ENCODE peak calls at places on chromosomes 13 and 19, in six cellular contexts. One of them, this sample, is unnamed.
A peak's percentile ranks its signal among the peaks of the same experiment; 100 is the strongest.

GRCh38 chr13:97328222-97328790 is 105.7 kb upstream of the RAP2A start:
- DNase-seq in H1: peak; percentile 71
- DNase-seq in bronchial epithelial cell: peak; percentile 32
- DNase-seq in astrocyte: peak; percentile 84
- DNase-seq in lower lobe of right lung: no peak
- DNase-seq in adrenal gland: no peak
- DNase-seq in this sample: peak; percentile 48

GRCh38 chr13:49635599-49636433 is 7.5 kb downstream of the ARL11 start:
- DNase-seq in bronchial epithelial cell: peak; percentile 53
- DNase-seq in astrocyte: peak; percentile 59
- DNase-seq in adrenal gland: peak; percentile 67
- DNase-seq in lower lobe of right lung: no peak
- DNase-seq in H1: peak; percentile 33
- DNase-seq in this sample: no peak

GRCh38 chr13:105634059-105634458 is 901.4 kb downstream of the EFNB2 start:
- DNase-seq in bronchial epithelial cell: peak; percentile 7
- DNase-seq in adrenal gland: no peak
- DNase-seq in H1: no peak
- DNase-seq in astrocyte: no peak
- DNase-seq in lower lobe of right lung: no peak
- DNase-seq in this sample: no peak

GRCh38 chr19:41641879-41642485 is 15.1 kb upstream of the CEACAM4 start:
- DNase-seq in astrocyte: peak; percentile 5
- DNase-seq in H1: no peak
- DNase-seq in adrenal gland: peak; percentile 55
- DNase-seq in lower lobe of right lung: peak; percentile 65
- DNase-seq in bronchial epithelial cell: peak; percentile 44
- DNase-seq in this sample: peak; percentile 77

GRCh38 chr13:39273953-39274352 is 235.7 kb downstream of the NHLRC3 start:
- DNase-seq in adrenal gland: no peak
- DNase-seq in lower lobe of right lung: no peak
- DNase-seq in bronchial epithelial cell: peak; percentile 43
- DNase-seq in astrocyte: no peak
- DNase-seq in H1: no peak
- DNase-seq in this sample: no peak

GRCh38 chr13:49305824-49306425 is 58.2 kb downstream of the CDADC1 start:
- DNase-seq in astrocyte: no peak
- DNase-seq in adrenal gland: no peak
- DNase-seq in lower lobe of right lung: no peak
- DNase-seq in H1: no peak
- DNase-seq in bronchial epithelial cell: no peak
- DNase-seq in this sample: no peak

GRCh38 chr19:34481861-34482379 is 362 bp downstream of the WTIP start:
- DNase-seq in bronchial epithelial cell: no peak
- DNase-seq in H1: no peak
- DNase-seq in lower lobe of right lung: no peak
- DNase-seq in adrenal gland: no peak
- DNase-seq in astrocyte: no peak
- DNase-seq in this sample: peak; percentile 55

GRCh38 chr19:38655148-38655824 is 7.8 kb downstream of the ACTN4 start:
- DNase-seq in H1: no peak
- DNase-seq in bronchial epithelial cell: peak; percentile 52
- DNase-seq in adrenal gland: no peak
- DNase-seq in astrocyte: peak; percentile 55
- DNase-seq in lower lobe of right lung: no peak
- DNase-seq in this sample: no peak

GRCh38 chr13:20475927-20476691 is 49.5 kb downstream of the CRYL1 start:
- DNase-seq in H1: no peak
- DNase-seq in bronchial epithelial cell: no peak
- DNase-seq in adrenal gland: no peak
- DNase-seq in astrocyte: peak; percentile 38
- DNase-seq in lower lobe of right lung: no peak
- DNase-seq in this sample: no peak

GRCh38 chr19:30744741-30745475 is 372.7 kb downstream of the ZNF536 start:
- DNase-seq in bronchial epithelial cell: no peak
- DNase-seq in lower lobe of right lung: no peak
- DNase-seq in H1: no peak
- DNase-seq in astrocyte: no peak
- DNase-seq in adrenal gland: no peak
- DNase-seq in this sample: no peak

GRCh38 chr13:93388701-93389100 is 162.1 kb downstream of the GPC6 start:
- DNase-seq in astrocyte: peak; percentile 53
- DNase-seq in H1: no peak
- DNase-seq in lower lobe of right lung: no peak
- DNase-seq in bronchial epithelial cell: peak; percentile 60
- DNase-seq in adrenal gland: no peak
- DNase-seq in this sample: no peak

GRCh38 chr13:75443356-75443958 is 38.5 kb downstream of the TBC1D4 start:
- DNase-seq in bronchial epithelial cell: no peak
- DNase-seq in H1: no peak
- DNase-seq in adrenal gland: no peak
- DNase-seq in lower lobe of right lung: no peak
- DNase-seq in astrocyte: no peak
- DNase-seq in this sample: no peak

GRCh38 chr13:57865600-57866294 is 234.2 kb downstream of the PCDH17 start:
- DNase-seq in adrenal gland: no peak
- DNase-seq in astrocyte: no peak
- DNase-seq in H1: no peak
- DNase-seq in lower lobe of right lung: no peak
- DNase-seq in bronchial epithelial cell: peak; percentile 12
- DNase-seq in this sample: peak; percentile 6

GRCh38 chr13:32391101-32391620 is 36.8 kb downstream of the N4BP2L1 start:
- DNase-seq in lower lobe of right lung: no peak
- DNase-seq in adrenal gland: no peak
- DNase-seq in bronchial epithelial cell: no peak
- DNase-seq in H1: no peak
- DNase-seq in astrocyte: no peak
- DNase-seq in this sample: no peak

GRCh38 chr13:51826606-51827005 is 18.4 kb downstream of the TMEM272 start:
- DNase-seq in adrenal gland: peak; percentile 36
- DNase-seq in H1: no peak
- DNase-seq in lower lobe of right lung: no peak
- DNase-seq in bronchial epithelial cell: peak; percentile 46
- DNase-seq in astrocyte: no peak
- DNase-seq in this sample: no peak

GRCh38 chr19:33403221-33403972 is 29.9 kb downstream of the CEBPG start:
- DNase-seq in adrenal gland: no peak
- DNase-seq in H1: no peak
- DNase-seq in bronchial epithelial cell: no peak
- DNase-seq in astrocyte: no peak
- DNase-seq in lower lobe of right lung: peak; percentile 71
- DNase-seq in this sample: no peak

GRCh38 chr13:113016526-113017295 is 47.7 kb downstream of the MCF2L start:
- DNase-seq in bronchial epithelial cell: no peak
- DNase-seq in lower lobe of right lung: no peak
- DNase-seq in astrocyte: no peak
- DNase-seq in adrenal gland: no peak
- DNase-seq in H1: no peak
- DNase-seq in this sample: no peak

GRCh38 chr13:44934724-44935123 is 54.5 kb downstream of the NUFIP1 start:
- DNase-seq in adrenal gland: no peak
- DNase-seq in H1: no peak
- DNase-seq in astrocyte: peak; percentile 86
- DNase-seq in bronchial epithelial cell: peak; percentile 81
- DNase-seq in lower lobe of right lung: no peak
- DNase-seq in this sample: no peak

GRCh38 chr13:94968757-94969086 is 256.4 kb upstream of the SOX21 start:
- DNase-seq in lower lobe of right lung: no peak
- DNase-seq in adrenal gland: no peak
- DNase-seq in bronchial epithelial cell: no peak
- DNase-seq in astrocyte: no peak
- DNase-seq in H1: no peak
- DNase-seq in this sample: no peak

GRCh38 chr13:94966380-94966779 is 254.0 kb upstream of the SOX21 start:
- DNase-seq in bronchial epithelial cell: no peak
- DNase-seq in H1: no peak
- DNase-seq in lower lobe of right lung: no peak
- DNase-seq in adrenal gland: no peak
- DNase-seq in astrocyte: no peak
- DNase-seq in this sample: no peak

GRCh38 chr13:94972262-94972661 is 259.9 kb upstream of the SOX21 start:
- DNase-seq in astrocyte: no peak
- DNase-seq in bronchial epithelial cell: no peak
- DNase-seq in lower lobe of right lung: no peak
- DNase-seq in adrenal gland: no peak
- DNase-seq in H1: no peak
- DNase-seq in this sample: no peak

GRCh38 chr13:94967183-94968039 is 255.1 kb upstream of the SOX21 start:
- DNase-seq in lower lobe of right lung: no peak
- DNase-seq in bronchial epithelial cell: no peak
- DNase-seq in H1: no peak
- DNase-seq in adrenal gland: no peak
- DNase-seq in astrocyte: no peak
- DNase-seq in this sample: peak; percentile 52

DNA sequence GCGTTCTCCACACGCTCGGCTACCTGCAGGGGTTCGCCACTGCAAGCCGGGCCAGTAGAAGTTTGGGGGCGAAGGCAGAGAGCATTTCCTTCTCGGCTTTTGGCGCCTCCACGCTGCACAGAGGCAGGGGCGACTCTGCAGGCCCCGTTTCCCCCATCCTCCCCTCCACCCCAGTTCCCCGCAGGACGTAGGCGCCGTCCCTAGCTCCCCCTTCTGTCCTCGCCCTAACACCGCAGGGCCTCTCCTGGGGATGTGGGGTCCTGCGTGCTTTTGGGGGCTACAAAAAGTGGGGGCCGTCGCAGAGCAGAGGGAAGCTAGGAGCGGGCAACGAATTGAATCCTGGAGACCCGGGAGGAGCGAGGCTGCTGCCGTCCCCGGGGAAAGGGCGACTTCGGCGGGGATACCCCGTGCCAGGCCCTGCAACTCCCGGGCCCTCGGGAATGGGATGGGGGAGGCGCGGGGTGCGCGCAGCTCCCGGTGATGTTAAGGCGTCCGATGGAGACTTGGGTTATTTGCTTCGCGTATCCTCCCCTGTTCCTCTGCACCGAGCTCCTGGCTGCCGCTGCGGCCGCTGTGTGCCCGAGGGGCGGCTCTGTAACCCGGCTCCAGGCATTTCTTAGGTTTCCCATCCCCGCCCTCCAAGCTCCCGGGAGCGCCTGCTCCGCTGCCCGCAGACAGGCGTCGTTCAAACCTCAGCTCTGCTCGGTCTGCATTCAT is 255.9 kb upstream of the SOX21 start:
- DNase-seq in H1: no peak
- DNase-seq in adrenal gland: no peak
- DNase-seq in bronchial epithelial cell: peak; percentile 6
- DNase-seq in lower lobe of right lung: no peak
- DNase-seq in astrocyte: no peak
- DNase-seq in this sample: peak; percentile 46
- TF ChIP-seq CTCF in H1: peak; percentile 18
- TF ChIP-seq CTCF in adrenal gland: no peak
- TF ChIP-seq CTCF in bronchial epithelial cell: no peak
- TF ChIP-seq CTCF in lower lobe of right lung: no peak
- TF ChIP-seq CTCF in astrocyte: no peak
- TF ChIP-seq CTCF in this sample: no peak

DNA sequence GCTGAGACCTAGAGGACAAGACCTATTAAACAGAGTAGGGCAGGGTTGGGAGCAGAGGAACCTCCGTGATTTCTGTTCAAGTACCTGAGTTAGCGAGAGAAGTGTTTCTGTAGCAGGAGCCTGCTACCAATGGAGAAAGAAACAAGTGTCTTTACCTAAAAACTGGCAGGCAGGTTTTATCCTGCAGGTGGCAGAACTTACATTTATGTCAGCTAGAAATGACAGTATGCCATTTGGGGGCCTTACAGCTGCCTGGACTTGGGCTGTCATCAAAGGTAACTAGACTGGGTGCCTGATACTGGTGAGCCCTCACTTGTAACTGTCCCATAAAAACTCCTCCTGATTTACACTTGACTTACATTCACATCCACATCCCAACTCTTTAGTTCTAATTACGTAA is 185.3 kb upstream of the MIR17HG start:
- DNase-seq in H1: no peak
- DNase-seq in adrenal gland: no peak
- DNase-seq in lower lobe of right lung: no peak
- DNase-seq in astrocyte: no peak
- DNase-seq in bronchial epithelial cell: no peak
- DNase-seq in this sample: no peak
- TF ChIP-seq CTCF in H1: peak; percentile 51
- TF ChIP-seq CTCF in adrenal gland: no peak
- TF ChIP-seq CTCF in lower lobe of right lung: no peak
- TF ChIP-seq CTCF in astrocyte: no peak
- TF ChIP-seq CTCF in bronchial epithelial cell: no peak
- TF ChIP-seq CTCF in this sample: no peak

GRCh38 chr13:109307027-109307426 is 479.4 kb downstream of the IRS2 start:
- DNase-seq in H1: no peak
- DNase-seq in lower lobe of right lung: no peak
- DNase-seq in astrocyte: peak; percentile 45
- DNase-seq in bronchial epithelial cell: no peak
- DNase-seq in adrenal gland: no peak
- DNase-seq in this sample: no peak
- TF ChIP-seq CTCF in H1: no peak
- TF ChIP-seq CTCF in lower lobe of right lung: no peak
- TF ChIP-seq CTCF in astrocyte: no peak
- TF ChIP-seq CTCF in bronchial epithelial cell: no peak
- TF ChIP-seq CTCF in adrenal gland: no peak
- TF ChIP-seq CTCF in this sample: no peak

GRCh38 chr13:43558942-43559341 is 227.8 kb downstream of the ENOX1 start:
- DNase-seq in adrenal gland: no peak
- DNase-seq in astrocyte: no peak
- DNase-seq in lower lobe of right lung: no peak
- DNase-seq in H1: no peak
- DNase-seq in bronchial epithelial cell: no peak
- DNase-seq in this sample: no peak

GRCh38 chr13:43569688-43570087 is 217.1 kb downstream of the ENOX1 start:
- DNase-seq in astrocyte: no peak
- DNase-seq in bronchial epithelial cell: no peak
- DNase-seq in lower lobe of right lung: no peak
- DNase-seq in adrenal gland: no peak
- DNase-seq in H1: no peak
- DNase-seq in this sample: no peak

GRCh38 chr13:43561081-43561480 is 225.7 kb downstream of the ENOX1 start:
- DNase-seq in astrocyte: no peak
- DNase-seq in adrenal gland: no peak
- DNase-seq in lower lobe of right lung: no peak
- DNase-seq in bronchial epithelial cell: no peak
- DNase-seq in H1: no peak
- DNase-seq in this sample: no peak

GRCh38 chr13:43567608-43568007 is 219.2 kb downstream of the ENOX1 start:
- DNase-seq in lower lobe of right lung: no peak
- DNase-seq in bronchial epithelial cell: peak; percentile 58
- DNase-seq in astrocyte: no peak
- DNase-seq in adrenal gland: no peak
- DNase-seq in H1: no peak
- DNase-seq in this sample: no peak

GRCh38 chr13:43564941-43565340 is 221.8 kb downstream of the ENOX1 start:
- DNase-seq in astrocyte: no peak
- DNase-seq in bronchial epithelial cell: no peak
- DNase-seq in adrenal gland: no peak
- DNase-seq in lower lobe of right lung: no peak
- DNase-seq in H1: no peak
- DNase-seq in this sample: no peak
- TF ChIP-seq CTCF in astrocyte: no peak
- TF ChIP-seq CTCF in bronchial epithelial cell: no peak
- TF ChIP-seq CTCF in adrenal gland: no peak
- TF ChIP-seq CTCF in lower lobe of right lung: no peak
- TF ChIP-seq CTCF in H1: no peak
- TF ChIP-seq CTCF in this sample: no peak

This sample was measured in endothelial cell.